ENCODE peak calls at places on chromosomes 7 and 10, in ten cellular contexts. P is lower lobe of right lung; Z is ovary; K is CD8-positive, alpha-beta T cell; Y is colonic mucosa; R is spleen; A is tibial nerve; E is upper lobe of right lung; J is neural progenitor cell; U is HepG2. H is an unnamed sample.

GRCh38 chr7:156665101-156665500 is 24.5 kb downstream of the RNF32 start:
- DNase-seq in P (no peak), Z (no peak), K (no peak), Y (no peak), R (no peak), A (no peak), E (no peak), J (peak), U (peak), H (no peak)

GRCh38 chr10:21975378-21975990 is 28.0 kb downstream of the DNAJC1 start:
- DNase-seq in P (no peak), Z (no peak), K (no peak), Y (no peak), R (no peak), A (no peak), E (no peak), J (peak), U (peak), H (no peak)

GRCh38 chr7:101681170-101682007 is 52.3 kb upstream of the MYL10 start:
- DNase-seq in P (no peak), Z (peak), K (no peak), Y (no peak), R (no peak), A (no peak), E (no peak), J (peak), U (no peak), H (peak)

GRCh38 chr10:63522129-63522687 is 1.0 kb downstream of the REEP3 start:
- DNase-seq in P (no peak), Z (no peak), K (no peak), Y (no peak), R (no peak), A (no peak), E (no peak), J (no peak), U (no peak), H (peak)

GRCh38 chr7:3753868-3754267 is 452.8 kb downstream of the SDK1 start:
- DNase-seq in P (no peak), Z (no peak), K (no peak), Y (no peak), R (no peak), A (no peak), E (no peak), J (no peak), U (no peak), H (no peak)

GRCh38 chr10:67933199-67933598 is 48.7 kb downstream of the SIRT1 start:
- DNase-seq in P (no peak), Z (no peak), K (no peak), Y (no peak), R (no peak), A (no peak), E (no peak), J (no peak), U (no peak), H (no peak)

GRCh38 chr10:86224354-86225097 is 142.1 kb downstream of the GRID1 start:
- DNase-seq in P (peak), Z (no peak), K (no peak), Y (no peak), R (no peak), A (no peak), E (no peak), J (no peak), U (no peak), H (peak)

GRCh38 chr10:132710746-132711617 is 75.0 kb downstream of the NKX6-2 start:
- DNase-seq in P (peak), Z (no peak), K (no peak), Y (no peak), R (peak), A (no peak), E (peak), J (no peak), U (no peak), H (no peak)

GRCh38 chr7:115005942-115006341 is 84.0 kb downstream of the MDFIC start:
- DNase-seq in P (no peak), Z (no peak), K (no peak), Y (peak), R (peak), A (no peak), E (no peak), J (peak), U (peak), H (peak)

GRCh38 chr10:5564537-5565204 is 39.9 kb downstream of the CALML3 start:
- DNase-seq in P (no peak), Z (no peak), K (peak), Y (no peak), R (peak), A (peak), E (peak), J (no peak), U (no peak), H (no peak)

GRCh38 chr7:82964150-82964882 is 198.4 kb downstream of the PCLO start:
- DNase-seq in P (no peak), Z (no peak), K (no peak), Y (no peak), R (no peak), A (no peak), E (no peak), J (no peak), U (no peak), H (no peak)

GRCh38 chr7:73905360-73905759 is 44.4 kb downstream of the TMEM270 start:
- DNase-seq in P (peak), Z (no peak), K (no peak), Y (no peak), R (peak), A (no peak), E (peak), J (no peak), U (no peak), H (no peak)

GRCh38 chr10:96306516-96306915 is 2.3 kb downstream of the DNTT start:
- DNase-seq in P (peak), Z (no peak), K (no peak), Y (no peak), R (peak), A (peak), E (peak), J (no peak), U (no peak), H (no peak)

GRCh38 chr10:94673614-94674321 is 9.8 kb upstream of the CYP2C18 start:
- DNase-seq in P (no peak), Z (no peak), K (no peak), Y (no peak), R (no peak), A (no peak), E (no peak), J (no peak), U (no peak), H (peak)

GRCh38 chr7:92137531-92137930 is 3.3 kb upstream of the CYP51A1 start:
- DNase-seq in P (no peak), Z (no peak), K (no peak), Y (no peak), R (no peak), A (no peak), E (no peak), J (no peak), U (no peak), H (peak)

GRCh38 chr7:151728746-151729145 is 148.2 kb downstream of the PRKAG2 start:
- DNase-seq in P (no peak), Z (no peak), K (no peak), Y (no peak), R (no peak), A (no peak), E (no peak), J (no peak), U (no peak), H (no peak)

GRCh38 chr10:110912374-110912773 is 6.6 kb downstream of the BBIP1 start:
- DNase-seq in P (no peak), Z (no peak), K (no peak), Y (no peak), R (no peak), A (no peak), E (no peak), J (no peak), U (no peak), H (no peak)

GRCh38 chr7:36287371-36288241 is 102.1 kb upstream of the ANLN start:
- DNase-seq in P (no peak), Z (no peak), K (peak), Y (peak), R (peak), A (no peak), E (no peak), J (no peak), U (peak), H (no peak)

GRCh38 chr10:125779403-125780327 is 4.0 kb upstream of the MMP21 start:
- DNase-seq in P (no peak), Z (no peak), K (no peak), Y (no peak), R (no peak), A (no peak), E (no peak), J (no peak), U (no peak), H (no peak)

GRCh38 chr10:31704195-31704594 is 224.4 kb downstream of the ARHGAP12 start:
- DNase-seq in P (no peak), Z (no peak), K (no peak), Y (no peak), R (no peak), A (no peak), E (no peak), J (no peak), U (no peak), H (no peak)

GRCh38 chr10:113742466-113742865 is 9.0 kb upstream of the PLEKHS1 start:
- DNase-seq in P (no peak), Z (no peak), K (no peak), Y (no peak), R (no peak), A (no peak), E (no peak), J (no peak), U (no peak), H (no peak)

GRCh38 chr10:94683214-94684054 is at the start of gene CYP2C18:
- DNase-seq in P (no peak), Z (no peak), K (no peak), Y (no peak), R (no peak), A (no peak), E (no peak), J (peak), U (no peak), H (peak)

GRCh38 chr10:133294189-133294588 is 14.5 kb downstream of the TUBGCP2 start:
- DNase-seq in P (no peak), Z (no peak), K (no peak), Y (no peak), R (peak), A (no peak), E (no peak), J (no peak), U (no peak), H (no peak)

GRCh38 chr7:45720989-45721388 is 146.8 kb downstream of the ADCY1 start:
- DNase-seq in P (no peak), Z (no peak), K (no peak), Y (no peak), R (no peak), A (no peak), E (no peak), J (no peak), U (no peak), H (no peak)

GRCh38 chr10:29689001-29689400 is 54.2 kb upstream of the SVIL start:
- DNase-seq in P (no peak), Z (no peak), K (no peak), Y (no peak), R (no peak), A (no peak), E (no peak), J (no peak), U (peak), H (no peak)

GRCh38 chr7:99733448-99733847 is 1.5 kb downstream of the CYP3A7 start:
- DNase-seq in P (no peak), Z (no peak), K (no peak), Y (no peak), R (no peak), A (no peak), E (no peak), J (peak), U (peak), H (no peak)

GRCh38 chr7:2063562-2064360 is 169.0 kb downstream of the MAD1L1 start:
- DNase-seq in P (peak), Z (no peak), K (no peak), Y (peak), R (no peak), A (no peak), E (no peak), J (no peak), U (no peak), H (peak)

GRCh38 chr10:51308096-51308495 is 233.8 kb downstream of the PRKG1 start:
- DNase-seq in P (no peak), Z (no peak), K (no peak), Y (no peak), R (no peak), A (no peak), E (no peak), J (no peak), U (no peak), H (no peak)

GRCh38 chr7:137213744-137214143 is 129.8 kb downstream of the PTN start:
- DNase-seq in P (no peak), Z (no peak), K (no peak), Y (no peak), R (no peak), A (no peak), E (no peak), J (no peak), U (no peak), H (no peak)

GRCh38 chr7:7438851-7439250 is 96.8 kb downstream of the COL28A1 start:
- DNase-seq in P (no peak), Z (no peak), K (no peak), Y (no peak), R (no peak), A (no peak), E (no peak), J (no peak), U (peak), H (peak)

GRCh38 chr10:60846173-60846572 is 67.9 kb downstream of the CDK1 start:
- DNase-seq in P (no peak), Z (no peak), K (no peak), Y (no peak), R (no peak), A (no peak), E (no peak), J (no peak), U (peak), H (no peak)

GRCh38 chr7:45623157-45623556 is 49.0 kb downstream of the ADCY1 start:
- DNase-seq in P (no peak), Z (no peak), K (no peak), Y (no peak), R (no peak), A (no peak), E (no peak), J (no peak), U (no peak), H (no peak)

GRCh38 chr7:44638611-44639557 is 32.5 kb downstream of the OGDH start:
- DNase-seq in P (peak), Z (peak), K (peak), Y (peak), R (peak), A (no peak), E (peak), J (no peak), U (peak), H (peak)

DNA sequence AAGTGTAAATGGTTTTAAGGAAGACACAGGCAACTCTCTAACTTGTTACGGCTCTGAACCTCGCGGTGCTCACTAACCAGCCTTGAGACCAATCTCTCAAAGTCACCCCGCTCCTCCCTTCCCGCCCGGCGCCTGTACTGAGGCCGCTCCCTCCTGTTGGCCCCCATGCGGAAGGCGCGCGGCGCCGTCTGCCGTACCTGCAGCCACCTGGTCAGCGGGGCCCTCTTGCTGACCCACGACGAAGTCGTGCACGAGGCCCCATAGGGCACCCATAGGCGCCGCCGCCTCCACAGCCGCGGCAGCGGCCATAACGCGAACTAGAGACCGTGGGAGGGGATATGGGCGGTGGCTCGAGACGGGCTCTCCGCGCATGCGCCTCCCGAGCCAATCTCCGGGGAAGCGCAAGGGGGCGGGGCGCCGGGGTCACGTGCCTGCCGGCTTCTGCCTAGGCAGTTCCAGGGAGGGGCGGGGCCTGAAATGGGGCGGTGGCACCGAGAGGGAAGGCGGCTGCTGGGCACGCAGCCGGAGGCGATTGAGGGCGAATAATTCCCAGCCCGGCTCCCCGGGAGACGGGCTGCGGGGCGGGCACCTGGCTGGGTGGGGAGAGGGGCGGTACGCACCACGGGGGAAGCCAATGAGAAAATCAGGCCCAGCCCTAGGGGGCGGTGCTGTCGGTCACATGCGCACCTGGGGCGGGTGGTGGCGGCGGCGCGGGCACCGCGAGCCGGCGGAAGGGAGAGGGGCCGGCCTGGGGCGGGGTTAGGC is at the start of gene MMS19:
- DNase-seq in P (peak), Z (peak), K (peak), Y (peak), R (peak), A (peak), E (peak), J (peak), U (peak), H (peak)
- TF ChIP-seq CTCF in P (no peak), Z (no peak), K (no peak), Y (no peak), R (peak), A (peak), E (peak), J (no peak), U (no peak), H (no peak)

GRCh38 chr10:79246606-79247275 is 100.5 kb upstream of the PPIF start:
- DNase-seq in P (peak), Z (peak), K (no peak), Y (peak), R (no peak), A (peak), E (no peak), J (no peak), U (no peak), H (no peak)
- H3K4me3 ChIP-seq in P (peak), Z (no peak), K (no peak), Y (no peak), R (no peak), A (peak), E (no peak), J (no peak), U (no peak), H (no peak)

GRCh38 chr7:149007146-149007545 is 21.2 kb downstream of the PDIA4 start:
- DNase-seq in P (no peak), Z (no peak), K (no peak), Y (no peak), R (peak), A (no peak), E (peak), J (no peak), U (no peak), H (no peak)
- H3K27ac ChIP-seq in P (no peak), Z (no peak), K (no peak), Y (no peak), R (no peak), A (no peak), E (no peak), J (no peak), U (no peak), H (no peak)

DNA sequence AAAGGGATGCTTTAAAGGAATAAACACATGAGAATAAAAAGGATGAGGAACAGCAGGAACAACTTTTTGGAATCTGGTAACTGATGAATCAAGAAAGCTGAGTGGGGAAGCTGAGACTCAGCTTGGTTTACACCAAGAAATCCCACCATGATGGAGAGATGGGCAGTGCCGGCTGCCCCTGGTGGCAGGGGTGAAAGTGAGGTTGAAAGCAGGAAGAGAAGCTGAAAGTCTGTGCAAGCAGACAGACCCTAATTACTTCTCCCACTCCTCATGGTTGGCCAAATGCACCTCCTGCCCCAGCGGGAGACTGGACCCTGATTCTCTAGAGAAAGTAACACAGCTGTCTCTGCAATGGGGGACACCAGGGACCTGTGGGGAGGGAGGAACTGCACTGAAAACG is 57.6 kb upstream of the NANOS1 start:
- DNase-seq in P (no peak), Z (no peak), K (no peak), Y (no peak), R (no peak), A (no peak), E (no peak), J (no peak), U (no peak), H (no peak)
- TF ChIP-seq CTCF in P (no peak), Z (no peak), K (no peak), Y (no peak), R (no peak), A (no peak), E (no peak), J (no peak), U (no peak), H (no peak)

DNA sequence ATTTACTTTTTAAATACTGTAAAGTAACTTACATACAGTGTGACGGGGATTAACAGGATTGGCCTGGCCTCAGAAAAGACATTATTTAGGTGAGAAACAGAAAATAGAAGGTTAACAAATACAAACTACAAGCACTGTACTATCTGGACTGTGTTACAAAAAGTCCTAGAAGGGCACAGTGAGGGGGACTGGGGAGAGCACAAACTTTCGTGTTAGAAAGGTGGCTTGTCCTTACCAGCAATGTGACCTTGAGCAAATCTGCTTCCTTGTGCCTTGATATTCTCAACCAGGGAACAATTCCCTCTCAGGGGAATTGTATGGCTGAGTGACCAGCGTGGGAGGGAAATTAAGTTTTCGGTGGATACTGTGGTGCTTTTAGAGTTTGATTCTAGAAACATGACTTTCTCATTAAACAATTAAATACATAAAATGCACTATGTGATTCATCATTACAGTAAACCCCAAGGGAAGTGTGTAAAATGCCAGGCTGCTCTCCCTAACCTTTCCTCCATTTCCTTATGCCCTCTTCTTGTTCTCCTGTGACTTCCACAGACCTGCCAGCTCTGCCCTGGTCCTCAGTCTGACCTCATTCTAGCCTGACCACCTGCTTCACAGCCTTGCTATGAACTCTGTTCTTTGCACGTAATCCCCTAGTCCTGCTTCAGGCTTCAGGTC is 57.7 kb downstream of the OSBPL3 start:
- DNase-seq in P (no peak), Z (no peak), K (no peak), Y (no peak), R (no peak), A (no peak), E (no peak), J (no peak), U (no peak), H (no peak)
- H3K4me3 ChIP-seq in P (no peak), Z (no peak), K (no peak), Y (no peak), R (no peak), A (no peak), E (no peak), J (no peak), U (no peak), H (no peak)

GRCh38 chr7:107909445-107909844 is 18.5 kb downstream of the DLD start:
- DNase-seq in P (no peak), Z (no peak), K (no peak), Y (no peak), R (no peak), A (no peak), E (no peak), J (no peak), U (no peak), H (no peak)

GRCh38 chr7:107913846-107914245 is 22.9 kb downstream of the DLD start:
- DNase-seq in P (no peak), Z (no peak), K (no peak), Y (no peak), R (no peak), A (no peak), E (no peak), J (no peak), U (no peak), H (no peak)

GRCh38 chr7:107907790-107908189 is 16.8 kb downstream of the DLD start:
- DNase-seq in P (no peak), Z (no peak), K (no peak), Y (no peak), R (no peak), A (no peak), E (no peak), J (no peak), U (no peak), H (no peak)

GRCh38 chr7:107914834-107915233 is 23.9 kb downstream of the DLD start:
- DNase-seq in P (no peak), Z (no peak), K (no peak), Y (no peak), R (no peak), A (no peak), E (no peak), J (no peak), U (no peak), H (no peak)

DNA sequence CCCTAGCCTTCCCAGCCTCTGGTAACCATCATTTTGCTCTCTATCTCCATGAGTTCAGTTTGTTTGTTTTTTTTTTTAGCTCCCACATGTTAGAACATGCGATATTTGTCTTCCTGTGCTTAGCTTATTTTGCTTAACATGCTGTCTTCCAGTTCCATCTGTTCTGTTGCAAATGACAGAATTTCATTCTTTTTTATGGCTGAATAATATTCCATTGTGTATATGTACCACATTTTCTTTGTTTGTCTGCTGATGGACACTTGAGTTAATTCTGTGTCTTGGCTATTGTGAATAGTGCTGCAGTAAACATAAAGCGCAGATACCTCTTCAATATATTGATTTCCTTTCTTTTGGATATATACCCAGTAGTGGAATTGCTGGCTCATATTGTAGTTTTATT is 21.0 kb downstream of the DLD start:
- DNase-seq in P (no peak), Z (no peak), K (no peak), Y (no peak), R (no peak), A (no peak), E (no peak), J (no peak), U (no peak), H (no peak)
- H3K27ac ChIP-seq in P (no peak), Z (no peak), K (no peak), Y (no peak), R (no peak), A (no peak), E (no peak), J (no peak), U (no peak), H (no peak)

H was measured in hepatocyte.